ENCODE peak calls at places on chromosomes 2 and 18, in ten cellular contexts. L is GM12865, X is neural progenitor cell, I is BJ, Q is lower leg skin, U is cardiac muscle cell, A is hepatocyte, D is fibroblast of mammary gland, P is HL-60, B is Caco-2. W is an unnamed sample.

GRCh38 chr2:12428324-12428723 is 288.4 kb upstream of the TRIB2 start:
- DNase-seq in X (peak), Q (no peak), P (no peak), U (no peak), B (no peak), A (no peak), D (no peak), L (no peak), I (no peak), W (no peak)

GRCh38 chr18:58241877-58242276 is 197.9 kb downstream of the NEDD4L start:
- DNase-seq in D (peak), Q (no peak), B (no peak), L (no peak), P (no peak), A (no peak), U (no peak), I (no peak), X (no peak), W (no peak)

GRCh38 chr2:123811846-123812245 is 213.2 kb upstream of the CNTNAP5 start:
- DNase-seq in Q (no peak), U (no peak), I (no peak), A (no peak), P (no peak), D (no peak), L (no peak), X (no peak), B (no peak), W (no peak)

GRCh38 chr2:172248381-172249173 is 145.9 kb upstream of the DLX2 start:
- DNase-seq in X (peak), Q (no peak), I (no peak), D (peak), L (no peak), A (no peak), U (no peak), B (no peak), P (no peak), W (no peak)

GRCh38 chr2:62569907-62570793 is 64.2 kb upstream of the TMEM17 start:
- DNase-seq in L (no peak), P (no peak), B (peak), I (no peak), X (peak), U (peak), A (peak), Q (no peak), D (no peak), W (no peak)

GRCh38 chr2:46010925-46011490 is 286.2 kb upstream of the EPAS1 start:
- DNase-seq in A (peak), B (no peak), P (no peak), Q (no peak), D (peak), L (peak), X (peak), I (no peak), U (peak), W (peak)

GRCh38 chr18:31205273-31205672 is 42.6 kb upstream of the DSC1 start:
- DNase-seq in A (no peak), U (no peak), P (no peak), I (no peak), Q (no peak), X (no peak), D (no peak), B (no peak), L (no peak), W (no peak)

GRCh38 chr2:158412206-158412605 is 44.3 kb downstream of the CCDC148 start:
- DNase-seq in L (no peak), Q (no peak), I (peak), X (no peak), P (no peak), B (no peak), U (no peak), A (no peak), D (no peak), W (no peak)

GRCh38 chr2:172674034-172674967 is 61.3 kb upstream of the RAPGEF4 start:
- DNase-seq in D (peak), X (peak), B (no peak), A (peak), I (no peak), U (peak), P (no peak), Q (no peak), L (no peak), W (no peak)

GRCh38 chr2:43420310-43420903 is 175.4 kb downstream of the THADA start:
- DNase-seq in Q (no peak), P (no peak), L (no peak), B (no peak), D (no peak), I (no peak), A (no peak), X (no peak), U (no peak), W (no peak)

GRCh38 chr18:79898952-79899608 is 52.4 kb downstream of the SLC66A2 start:
- DNase-seq in I (no peak), P (no peak), B (no peak), A (no peak), X (no peak), U (no peak), Q (no peak), L (no peak), D (no peak), W (no peak)

GRCh38 chr2:145957929-145958328 is 1438.0 kb upstream of the ZEB2 start:
- DNase-seq in L (no peak), I (no peak), X (no peak), P (no peak), Q (no peak), U (no peak), B (no peak), D (peak), A (no peak), W (peak)

GRCh38 chr18:10403675-10404074 is 50.8 kb upstream of the APCDD1 start:
- DNase-seq in D (no peak), B (no peak), L (no peak), A (no peak), U (no peak), P (no peak), Q (no peak), X (peak), I (no peak), W (no peak)

GRCh38 chr2:178066890-178067669 is 5.5 kb downstream of the PDE11A start:
- DNase-seq in Q (no peak), B (no peak), L (no peak), A (no peak), P (no peak), U (no peak), I (no peak), X (no peak), D (peak), W (no peak)

GRCh38 chr18:35344736-35345459 is 678 bp upstream of the ZNF24 start:
- DNase-seq in U (no peak), A (peak), X (no peak), I (no peak), B (no peak), Q (no peak), D (no peak), P (no peak), L (peak), W (no peak)

GRCh38 chr18:7062844-7063243 is 54.8 kb downstream of the LAMA1 start:
- DNase-seq in I (no peak), D (no peak), X (no peak), L (no peak), A (peak), U (no peak), P (no peak), B (no peak), Q (no peak), W (no peak)

GRCh38 chr2:66445781-66446177 is 10.9 kb downstream of the MEIS1 start:
- DNase-seq in U (peak), L (no peak), I (no peak), X (peak), Q (no peak), P (no peak), B (no peak), D (peak), A (peak), W (no peak)

GRCh38 chr2:66445076-66445724 is 10.3 kb downstream of the MEIS1 start:
- DNase-seq in Q (no peak), U (peak), X (peak), L (no peak), I (no peak), A (peak), P (no peak), D (peak), B (no peak), W (no peak)

GRCh38 chr2:66446924-66447323 is 12.0 kb downstream of the MEIS1 start:
- DNase-seq in I (no peak), L (no peak), U (no peak), P (no peak), Q (no peak), X (no peak), B (no peak), D (peak), A (no peak), W (no peak)

GRCh38 chr2:66447676-66448075 is 12.8 kb downstream of the MEIS1 start:
- DNase-seq in D (no peak), X (no peak), A (no peak), U (no peak), Q (no peak), I (no peak), L (no peak), B (no peak), P (no peak), W (no peak)

GRCh38 chr2:66446178-66446860 is 11.4 kb downstream of the MEIS1 start:
- DNase-seq in I (no peak), P (no peak), A (peak), B (no peak), U (peak), Q (no peak), D (peak), X (peak), L (no peak), W (no peak)
- H3K4me3 ChIP-seq in I (peak), P (no peak), A (peak), B (no peak), U (peak), Q (no peak), D (peak), X (peak), L (no peak), W (peak)

DNA sequence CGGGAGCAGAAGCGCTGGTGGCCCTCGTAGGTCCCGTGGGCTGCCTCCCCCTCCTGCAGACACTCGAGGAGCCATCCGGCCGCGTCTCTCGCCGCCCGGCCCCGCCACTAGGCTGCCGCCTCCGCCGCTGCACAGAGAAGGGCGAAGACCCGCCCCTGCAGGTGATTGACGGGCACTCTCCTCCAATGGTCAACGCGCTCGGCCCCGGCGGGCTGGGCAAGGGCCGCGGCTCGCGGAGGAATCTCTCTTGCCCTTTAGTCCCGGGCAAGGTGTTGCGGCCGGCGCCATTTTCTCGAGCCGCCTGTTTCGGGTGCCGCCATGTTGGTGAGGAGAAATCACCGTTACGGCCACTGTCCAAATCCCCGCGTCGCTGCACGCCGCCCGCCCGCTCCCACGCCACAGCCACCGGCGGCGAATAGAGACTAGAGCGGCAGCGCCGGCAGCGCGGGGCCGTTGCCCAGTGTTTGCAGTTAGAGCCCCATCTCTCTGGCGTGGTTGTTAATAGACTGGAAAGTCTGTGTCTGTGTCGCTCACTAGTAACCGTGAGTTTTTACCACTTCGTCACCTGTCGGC is at the start of gene ZC3H6:
- DNase-seq in B (peak), D (peak), P (peak), L (peak), X (peak), Q (peak), I (peak), A (peak), U (peak), W (peak)
- TF ChIP-seq CTCF in B (peak), D (no peak), P (no peak), L (no peak), X (peak), Q (peak), I (peak), A (no peak), U (no peak), W (no peak)

DNA sequence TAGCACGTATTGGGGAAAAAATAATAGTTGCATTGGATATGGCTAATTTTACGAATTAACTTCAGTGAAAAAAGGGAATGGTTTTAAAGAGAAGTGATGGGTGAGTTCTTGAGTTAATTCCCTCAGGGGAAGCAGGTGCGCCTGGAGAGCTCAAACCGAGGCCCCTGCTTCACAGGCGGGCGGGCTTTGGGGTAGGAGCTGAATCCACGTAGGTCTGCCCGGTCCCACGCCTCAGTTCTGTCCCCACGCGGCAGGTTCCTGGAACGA is 44.1 kb downstream of the GORASP2 start:
- DNase-seq in P (no peak), D (no peak), U (no peak), Q (no peak), L (no peak), B (no peak), I (no peak), X (no peak), A (no peak), W (peak)
- H3K4me3 ChIP-seq in P (peak), D (peak), U (peak), Q (peak), L (peak), B (peak), I (peak), X (peak), A (no peak), W (peak)

DNA sequence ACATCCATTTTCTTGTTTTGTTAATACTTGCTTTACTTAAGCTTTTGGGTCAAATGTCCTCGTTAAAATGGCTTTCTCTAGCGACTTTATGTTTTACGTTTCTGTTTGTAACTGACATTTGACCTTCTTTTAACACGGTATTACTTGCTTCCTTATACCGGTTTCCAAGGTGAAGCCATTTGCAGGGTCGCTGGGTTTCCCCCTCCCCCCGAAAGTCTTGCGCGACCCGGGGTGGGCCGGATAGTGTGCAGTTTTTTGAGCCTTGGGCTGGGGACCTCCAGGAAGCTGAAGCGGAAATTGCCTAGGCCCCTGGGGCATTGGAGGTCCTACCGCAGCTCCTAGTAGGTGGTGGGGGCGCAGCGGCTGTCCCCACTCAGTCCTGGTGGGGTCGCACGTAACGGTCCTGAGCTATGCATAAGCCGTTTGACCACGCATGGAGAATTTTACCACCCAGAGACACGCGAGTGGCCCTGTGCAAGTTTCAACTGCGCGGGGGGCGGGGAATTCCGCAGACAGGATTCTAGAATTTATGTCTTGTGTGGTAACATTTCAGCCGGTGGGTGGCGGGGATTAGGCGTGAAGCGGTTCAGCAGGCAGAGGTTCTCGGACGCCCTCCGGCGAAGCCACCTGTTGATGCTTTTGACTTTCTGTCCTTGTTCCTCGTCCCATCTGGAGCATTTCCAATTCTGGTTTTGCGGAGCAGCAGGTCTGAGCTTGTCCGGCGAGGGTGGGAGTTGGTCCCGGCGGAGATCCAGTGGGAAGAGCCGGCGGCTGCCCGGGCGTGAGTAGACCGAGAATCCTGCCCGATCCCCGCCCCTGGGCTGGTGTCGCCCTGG is 2.4 kb downstream of the CFLAR start:
- DNase-seq in D (peak), P (peak), A (peak), X (peak), U (peak), I (no peak), Q (peak), B (peak), L (peak), W (no peak)
- TF ChIP-seq CTCF in D (peak), P (peak), A (peak), X (no peak), U (peak), I (peak), Q (no peak), B (peak), L (peak), W (peak)

DNA sequence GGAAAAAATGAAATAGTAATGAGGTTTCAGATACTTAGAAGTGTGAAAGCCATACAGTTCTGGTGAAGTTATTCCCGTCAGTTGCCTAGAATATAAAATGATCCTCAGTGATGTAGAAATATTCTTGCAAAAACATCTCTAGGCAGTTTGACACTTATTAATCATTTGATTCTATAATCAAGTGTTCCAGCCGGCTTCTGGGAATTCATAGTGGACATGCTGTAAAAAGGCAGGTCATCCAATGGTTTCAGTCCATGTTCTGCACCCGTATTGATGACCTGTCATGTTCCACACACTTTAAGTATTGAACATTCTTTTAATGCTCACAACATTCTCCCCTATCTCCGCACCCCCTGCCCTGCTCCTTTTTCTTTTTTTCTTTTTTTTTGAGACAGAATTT is 19.8 kb downstream of the ARPC2 start:
- DNase-seq in Q (no peak), D (no peak), U (no peak), B (no peak), L (no peak), I (no peak), A (no peak), P (no peak), X (no peak), W (no peak)
- H3K4me3 ChIP-seq in Q (no peak), D (no peak), U (no peak), B (no peak), L (no peak), I (no peak), A (no peak), P (no peak), X (no peak), W (no peak)

GRCh38 chr2:55311444-55311870 is 42.4 kb upstream of the MTIF2 start:
- DNase-seq in I (no peak), X (no peak), U (no peak), A (no peak), B (no peak), Q (no peak), D (peak), P (peak), L (peak), W (no peak)
- TF ChIP-seq CTCF in I (peak), X (no peak), U (peak), A (no peak), B (no peak), Q (no peak), D (peak), P (peak), L (peak), W (peak)

DNA sequence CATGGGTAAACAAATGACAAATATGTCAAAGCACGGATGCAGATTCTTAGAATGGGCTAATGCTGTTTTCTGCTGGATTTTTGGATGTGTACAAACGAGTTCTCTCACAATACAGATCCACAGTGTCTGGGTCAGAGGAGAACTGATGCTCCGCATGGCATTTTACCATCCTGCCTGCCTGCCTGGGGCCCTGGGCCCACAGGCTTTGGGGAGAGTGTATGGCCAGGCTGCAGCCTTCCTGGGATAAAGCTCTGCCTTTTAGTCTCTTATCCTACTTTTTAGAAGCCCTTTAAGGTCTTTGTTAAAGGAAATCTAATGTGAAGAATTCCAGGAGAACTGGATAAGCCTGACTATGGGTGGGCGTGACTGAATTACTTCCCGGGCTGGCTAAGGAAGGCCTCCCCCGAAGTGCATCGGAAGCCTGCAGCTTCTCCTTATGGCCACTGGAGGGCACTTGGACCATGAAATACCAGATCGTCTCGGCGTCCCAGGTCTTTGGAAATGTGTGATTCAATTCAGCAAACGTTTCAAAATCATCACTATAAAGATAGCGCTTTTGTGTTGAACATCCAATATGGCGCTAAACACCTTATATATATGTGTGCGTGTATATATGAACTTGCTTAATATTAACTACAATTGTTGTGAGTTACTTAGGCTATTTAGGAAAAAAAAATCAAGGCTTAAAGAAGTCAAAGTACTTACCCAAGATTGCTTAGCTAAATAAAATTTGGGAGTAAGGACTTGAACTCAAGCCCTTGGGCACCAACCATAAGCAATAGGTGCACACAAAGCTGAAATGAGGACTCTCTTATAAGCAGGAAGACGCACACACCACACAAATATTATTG is 15.2 kb upstream of the DNPEP start:
- DNase-seq in D (peak), A (peak), L (peak), X (peak), Q (peak), P (peak), B (peak), U (peak), I (peak), W (peak)
- H3K4me3 ChIP-seq in D (no peak), A (no peak), L (no peak), X (no peak), Q (no peak), P (no peak), B (no peak), U (no peak), I (no peak), W (no peak)

GRCh38 chr18:33404244-33404873 is 36.2 kb downstream of the CCDC178 start:
- DNase-seq in U (no peak), L (no peak), Q (no peak), P (no peak), I (no peak), X (no peak), D (no peak), A (no peak), B (no peak), W (no peak)
- TF ChIP-seq CTCF in U (peak), L (no peak), Q (no peak), P (peak), I (no peak), X (peak), D (peak), A (peak), B (peak), W (peak)

DNA sequence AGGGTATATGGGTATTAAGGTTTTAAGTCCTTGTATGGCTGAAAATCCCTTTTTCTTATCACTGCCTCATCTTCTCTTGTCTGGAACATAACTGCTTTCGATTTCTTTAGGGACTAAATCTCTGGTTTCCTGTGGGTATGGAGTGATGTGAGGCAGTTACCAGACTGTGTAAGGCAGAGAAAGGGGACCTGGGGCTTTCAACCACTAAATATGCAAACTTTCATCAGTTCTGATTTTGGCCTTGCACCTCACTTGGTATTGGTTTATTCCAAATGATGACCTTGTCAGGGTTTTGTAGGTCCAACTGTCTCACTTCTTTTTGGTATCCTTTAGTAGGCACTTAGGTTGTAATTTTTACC is 9.3 kb downstream of the MAP4K4 start:
- DNase-seq in L (peak), D (no peak), P (no peak), Q (no peak), I (no peak), X (no peak), A (no peak), B (no peak), U (no peak), W (no peak)
- H3K4me3 ChIP-seq in L (no peak), D (no peak), P (no peak), Q (no peak), I (no peak), X (no peak), A (no peak), B (no peak), U (no peak), W (no peak)

GRCh38 chr18:9048808-9049494 is 53.5 kb upstream of the NDUFV2 start:
- DNase-seq in L (peak), P (no peak), I (no peak), B (no peak), D (peak), X (no peak), Q (no peak), A (no peak), U (no peak), W (no peak)
- TF ChIP-seq CTCF in L (no peak), P (no peak), I (no peak), B (no peak), D (no peak), X (no peak), Q (no peak), A (no peak), U (no peak), W (no peak)

W was measured in retinal pigment epithelial cell.